ENCODE peak calls at places on chromosomes 6 and 20, in six cellular contexts. Q is endothelial cell, H is HL-60, Z is WTC11, I is NCI-H345, F is cardiac fibroblast. T is an unnamed sample.

GRCh38 chr6:10855233-10855632 is 16.9 kb upstream of the MAK start:
- DNase-seq in Q (no peak), I (no peak), H (peak), Z (no peak), F (no peak), T (no peak)

GRCh38 chr6:128487746-128488145 is 32.7 kb downstream of the PTPRK start:
- DNase-seq in F (peak), I (no peak), H (no peak), Z (no peak), Q (no peak), T (peak)

GRCh38 chr6:81487489-81487888 is 265.0 kb downstream of the TENT5A start:
- DNase-seq in Z (peak), F (peak), Q (no peak), H (no peak), I (no peak), T (no peak)

GRCh38 chr20:37220255-37220654 is 40.9 kb upstream of the MROH8 start:
- DNase-seq in H (no peak), F (no peak), Q (no peak), Z (no peak), I (no peak), T (no peak)

GRCh38 chr20:62267543-62267942 is 29.2 kb downstream of the OSBPL2 start:
- DNase-seq in H (no peak), I (no peak), Q (no peak), Z (no peak), F (no peak), T (no peak)

GRCh38 chr20:64065062-64065972 is 2.3 kb downstream of the TCEA2 start:
- DNase-seq in H (no peak), Z (no peak), F (no peak), I (peak), Q (no peak), T (no peak)

GRCh38 chr6:30156262-30156599 is 4.8 kb downstream of the TRIM10 start:
- DNase-seq in Z (no peak), F (peak), Q (no peak), H (peak), I (no peak), T (no peak)

GRCh38 chr6:93675856-93676255 is 256.5 kb upstream of the EPHA7 start:
- DNase-seq in H (no peak), F (peak), Q (no peak), Z (no peak), I (peak), T (no peak)

GRCh38 chr6:105692630-105693212 is 289.8 kb upstream of the PREP start:
- DNase-seq in I (peak), Z (no peak), F (no peak), H (peak), Q (no peak), T (no peak)

GRCh38 chr6:110255356-110255755 is 75.1 kb downstream of the CDC40 start:
- DNase-seq in F (peak), H (no peak), Q (peak), I (no peak), Z (peak), T (peak)

GRCh38 chr6:157145656-157146285 is 177.5 kb downstream of the TMEM242 start:
- DNase-seq in I (no peak), Z (no peak), Q (no peak), F (peak), H (no peak), T (no peak)

GRCh38 chr20:23634985-23635767 is 2.6 kb downstream of the CST3 start:
- DNase-seq in I (no peak), H (no peak), F (no peak), Z (no peak), Q (no peak), T (no peak)

GRCh38 chr20:667351-668034 is 8.1 kb downstream of the SCRT2 start:
- DNase-seq in Q (peak), F (peak), Z (peak), H (no peak), I (peak), T (peak)